ENCODE peak calls at places on chromosomes 11 and 22, in five cellular contexts. E is sigmoid colon, W is HFF-Myc, L is GM12878, S is cardiac fibroblast. K is an unnamed sample.

GRCh38 chr11:17076517-17077239 is 789 bp downstream of the RPS13 start:
- DNase-seq in L (no peak), E (no peak), S (peak; percentile 25), W (no peak), K (no peak)

GRCh38 chr11:36751996-36752395 is 154.0 kb upstream of the RAG2 start:
- DNase-seq in S (no peak), W (no peak), E (no peak), L (no peak), K (no peak)

GRCh38 chr22:33111491-33111890 is 53.3 kb upstream of the SYN3 start:
- DNase-seq in L (no peak), S (no peak), W (no peak), E (no peak), K (no peak)

GRCh38 chr22:47161631-47162030 is 399.2 kb downstream of the TBC1D22A start:
- DNase-seq in E (peak; percentile 34), S (no peak), L (no peak), W (no peak), K (no peak)

GRCh38 chr11:86167499-86168161 is 76.9 kb upstream of the EED start:
- DNase-seq in L (no peak), W (no peak), E (no peak), S (peak; percentile 69), K (no peak)

GRCh38 chr11:104529213-104529612 is 365.3 kb upstream of the PDGFD start:
- DNase-seq in L (no peak), W (no peak), S (peak; percentile 26), E (no peak), K (no peak)

GRCh38 chr11:20003357-20003756 is 156.9 kb downstream of the DBX1 start:
- DNase-seq in S (no peak), L (no peak), E (no peak), W (no peak), K (no peak)

GRCh38 chr11:126834573-126834972 is 166.0 kb downstream of the KIRREL3 start:
- DNase-seq in L (no peak), E (no peak), W (no peak), S (no peak), K (no peak)

GRCh38 chr11:124644426-124645280 is 22.0 kb downstream of the TBRG1 start:
- DNase-seq in L (no peak), W (peak; percentile 65), E (peak; percentile 75), S (peak; percentile 84), K (peak; percentile 88)

GRCh38 chr11:125263268-125263790 is 98.8 kb downstream of the PKNOX2 start:
- DNase-seq in W (peak; percentile 98), S (peak; percentile 99), E (peak; percentile 86), L (no peak), K (peak; percentile 97)

DNA sequence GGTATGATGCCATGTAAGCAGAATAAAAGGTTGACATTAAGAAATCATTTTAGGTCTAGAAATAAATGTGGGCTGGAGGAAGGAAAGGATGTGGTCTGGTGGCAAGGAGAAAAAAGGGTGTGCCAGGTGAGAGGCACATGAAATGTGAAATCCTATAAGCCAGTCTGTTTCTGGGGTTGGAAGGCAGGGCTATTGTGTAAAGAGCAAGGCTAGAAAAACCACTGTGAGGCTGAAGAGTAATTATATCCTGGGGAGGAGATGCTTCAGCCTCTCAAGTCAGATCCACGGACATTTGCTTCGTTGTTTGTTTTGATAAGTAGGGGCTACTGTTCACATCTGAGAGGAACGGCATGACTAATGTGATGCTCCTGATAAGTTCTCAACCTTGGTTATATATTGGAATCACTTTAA is 77.5 kb upstream of the CTSC start:
- DNase-seq in L (no peak), W (no peak), S (no peak), E (no peak), K (no peak)
- H3K4me3 ChIP-seq in L (no peak overlapping the region), W (no peak overlapping the region), S (no peak overlapping the region), E (no peak overlapping the region), K (no peak overlapping the region)

GRCh38 chr11:114181752-114182151 is 114.4 kb upstream of the NNMT start:
- DNase-seq in W (no peak), E (no peak), S (no peak), L (no peak), K (no peak)

GRCh38 chr11:114179234-114179941 is 116.8 kb upstream of the NNMT start:
- DNase-seq in W (no peak), E (peak; percentile 98), L (no peak), S (peak; percentile 99), K (peak; percentile 49)

GRCh38 chr11:114178656-114179055 is 117.5 kb upstream of the NNMT start:
- DNase-seq in W (no peak), S (no peak), E (no peak), L (no peak), K (no peak)

GRCh38 chr11:114181195-114181594 is 115.0 kb upstream of the NNMT start:
- DNase-seq in L (no peak), E (no peak), W (no peak), S (no peak), K (no peak)

DNA sequence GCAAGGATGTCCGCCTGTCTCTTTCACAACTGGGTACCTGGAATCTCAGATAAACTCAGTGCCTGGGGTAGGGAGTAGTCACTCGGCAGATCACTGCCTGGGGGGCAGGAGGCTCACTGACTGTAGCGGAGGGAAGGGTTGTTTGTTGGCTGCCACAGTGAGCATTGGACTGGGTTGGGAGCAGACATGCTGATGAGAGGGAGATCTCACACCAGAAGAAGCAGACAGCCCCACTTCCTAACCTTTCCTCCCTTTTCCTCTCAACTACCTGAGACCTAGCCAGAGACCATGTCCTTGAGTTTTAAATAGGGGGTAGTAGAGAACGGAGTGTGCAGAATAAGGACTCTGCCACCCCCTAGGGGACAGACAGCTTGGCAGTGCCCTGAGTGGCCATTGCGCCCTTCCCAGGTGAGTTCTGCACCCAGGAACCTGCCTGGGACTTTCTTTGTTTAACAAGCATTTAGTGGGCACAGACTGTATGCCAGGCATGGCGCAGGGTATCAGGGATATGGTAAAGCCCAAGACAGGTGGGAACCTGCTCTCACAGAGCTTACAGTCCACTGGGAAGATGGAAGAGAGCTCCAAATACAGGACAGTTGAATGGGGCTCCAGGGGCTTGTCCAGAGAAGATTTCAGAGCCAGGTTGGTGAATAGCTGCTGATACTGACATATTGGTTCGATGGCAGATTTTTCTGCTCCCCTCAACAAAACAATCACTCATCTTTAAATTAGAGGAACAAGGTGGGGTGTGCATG is 115.7 kb upstream of the NNMT start:
- DNase-seq in L (no peak), E (no peak), W (no peak), S (no peak), K (no peak)
- H3K4me3 ChIP-seq in L (no peak overlapping the region), E (peak overlapping the region; percentile 34), W (no peak overlapping the region), S (peak overlapping the region; percentile 43), K (no peak overlapping the region)

DNA sequence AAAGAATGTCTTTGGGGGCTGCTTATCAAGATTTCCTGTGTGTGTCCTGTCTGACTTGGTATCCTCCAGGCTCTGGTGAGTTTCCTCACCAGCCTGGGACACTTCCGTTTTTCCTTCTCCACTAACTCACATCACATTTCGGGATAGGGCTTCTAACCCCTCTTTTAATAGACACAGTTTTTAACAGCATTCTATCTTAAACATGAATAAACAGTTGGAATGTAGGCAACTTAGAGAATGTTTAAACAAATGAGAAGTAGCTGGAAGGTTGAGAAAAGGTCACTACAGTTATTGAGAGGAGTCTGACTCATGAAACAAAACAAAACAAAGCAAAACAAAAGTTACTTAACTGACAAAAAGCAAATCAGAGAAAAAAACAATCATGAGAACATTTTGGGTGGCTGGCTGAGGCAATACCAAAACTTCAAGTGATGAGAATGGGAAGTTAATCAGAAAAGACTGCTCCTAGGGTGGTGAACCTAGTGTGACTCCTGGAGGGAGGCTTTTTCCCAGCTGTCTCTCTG is 64.7 kb upstream of the CTSC start:
- DNase-seq in W (peak; percentile 63), E (no peak), L (peak; percentile 17), S (peak; percentile 81), K (peak; percentile 82)
- H3K4me3 ChIP-seq in W (no peak overlapping the region), E (no peak overlapping the region), L (no peak overlapping the region), S (peak overlapping the region; percentile 4), K (no peak overlapping the region)

GRCh38 chr22:41444360-41445170 is 2.0 kb downstream of the TOB2 start:
- DNase-seq in S (peak; percentile 98), E (peak; percentile 97), W (peak; percentile 92), L (peak; percentile 90), K (peak; percentile 96)
- H3K4me3 ChIP-seq in S (peak overlapping the region; percentile 61), E (peak overlapping the region; percentile 97), W (peak overlapping the region; percentile 98), L (peak overlapping the region; percentile 86), K (peak overlapping the region; percentile 100)

GRCh38 chr11:8257003-8257664 is 6.5 kb downstream of the LMO1 start:
- DNase-seq in E (peak; percentile 34), S (no peak), W (no peak), L (no peak), K (no peak)

GRCh38 chr11:8259316-8259995 is 4.2 kb downstream of the LMO1 start:
- DNase-seq in E (peak; percentile 61), S (no peak), W (no peak), L (no peak), K (no peak)

GRCh38 chr11:8260202-8260996 is 3.3 kb downstream of the LMO1 start:
- DNase-seq in S (no peak), E (peak; percentile 29), L (no peak), W (no peak), K (no peak)

GRCh38 chr11:8258289-8258688 is 5.4 kb downstream of the LMO1 start:
- DNase-seq in E (peak; percentile 54), L (no peak), S (no peak), W (no peak), K (no peak)

GRCh38 chr11:8258771-8259170 is 4.9 kb downstream of the LMO1 start:
- DNase-seq in S (peak; percentile 33), W (no peak), E (peak; percentile 38), L (no peak), K (peak; percentile 50)
- H3K4me3 ChIP-seq in S (no peak overlapping the region), W (no peak overlapping the region), E (no peak overlapping the region), L (no peak overlapping the region), K (no peak overlapping the region)

GRCh38 chr11:129949067-129949466 is 53.6 kb downstream of the PRDM10 start:
- DNase-seq in L (no peak), W (no peak), E (no peak), S (no peak), K (no peak)

GRCh38 chr11:129951883-129952262 is 50.8 kb downstream of the PRDM10 start:
- DNase-seq in W (no peak), S (no peak), E (no peak), L (no peak), K (no peak)

GRCh38 chr11:129950319-129951034 is 52.2 kb downstream of the PRDM10 start:
- DNase-seq in W (no peak), S (peak; percentile 91), L (no peak), E (peak; percentile 77), K (peak; percentile 27)

GRCh38 chr11:129951201-129951882 is 51.3 kb downstream of the PRDM10 start:
- DNase-seq in W (no peak), L (no peak), S (peak; percentile 33), E (no peak), K (no peak)

GRCh38 chr11:129949976-129950318 is 52.7 kb downstream of the PRDM10 start:
- DNase-seq in L (no peak), S (no peak), W (no peak), E (no peak), K (no peak)
- H3K4me3 ChIP-seq in L (no peak overlapping the region), S (no peak overlapping the region), W (no peak overlapping the region), E (no peak overlapping the region), K (no peak overlapping the region)